ENCODE peak calls at places on chromosome 7, in five cellular contexts. J, L, T, A and V are unnamed samples.

GRCh38 chr7:3688061-3688460 is 387.0 kb downstream of the SDK1 start:
- DNase-seq in J (no peak), L (no peak), T (no peak), A (no peak), V (no peak)

GRCh38 chr7:36180121-36180520 is 27.1 kb downstream of the EEPD1 start:
- DNase-seq in J (peak), L (no peak), T (no peak), A (no peak), V (no peak)

GRCh38 chr7:131007439-131008330 is 273.7 kb upstream of the KLF14 start:
- DNase-seq in J (peak), L (peak), T (peak), A (peak), V (peak)

GRCh38 chr7:27423290-27423689 is 180.7 kb downstream of the EVX1 start:
- DNase-seq in J (no peak), L (no peak), T (no peak), A (no peak), V (peak)

GRCh38 chr7:56092789-56093531 is at the start of gene PHKG1:
- DNase-seq in J (peak), L (no peak), T (peak), A (no peak), V (no peak)

GRCh38 chr7:54967384-54967783 is 51.4 kb upstream of the EGFR start:
- DNase-seq in J (no peak), L (no peak), T (peak), A (no peak), V (peak)

GRCh38 chr7:30240401-30240800 is 44.0 kb upstream of the ZNRF2 start:
- DNase-seq in J (no peak), L (no peak), T (no peak), A (no peak), V (no peak)

GRCh38 chr7:46257766-46258448 is 336.8 kb upstream of the IGFBP3 start:
- DNase-seq in J (no peak), L (no peak), T (no peak), A (no peak), V (no peak)

GRCh38 chr7:70919491-70920073 is 212.4 kb upstream of the GALNT17 start:
- DNase-seq in J (no peak), L (no peak), T (no peak), A (no peak), V (peak)

GRCh38 chr7:2403718-2404648 is 572 bp downstream of the CHST12 start:
- DNase-seq in J (peak), L (peak), T (peak), A (peak), V (peak)

GRCh38 chr7:70040971-70041766 is 442.9 kb downstream of the AUTS2 start:
- DNase-seq in J (no peak), L (peak), T (peak), A (peak), V (peak)

GRCh38 chr7:42117201-42117600 is 119.8 kb downstream of the GLI3 start:
- DNase-seq in J (no peak), L (no peak), T (no peak), A (no peak), V (no peak)

GRCh38 chr7:131969560-131969959 is 413.1 kb upstream of the PODXL start:
- DNase-seq in J (no peak), L (no peak), T (no peak), A (no peak), V (no peak)

GRCh38 chr7:55641273-55641691 is 69.0 kb upstream of the VOPP1 start:
- DNase-seq in J (peak), L (peak), T (peak), A (peak), V (peak)

GRCh38 chr7:82623812-82624211 is 180.2 kb upstream of the CACNA2D1 start:
- DNase-seq in J (no peak), L (no peak), T (no peak), A (no peak), V (no peak)

GRCh38 chr7:26958834-26959233 is 94.4 kb upstream of the SKAP2 start:
- DNase-seq in J (no peak), L (no peak), T (no peak), A (no peak), V (no peak)

GRCh38 chr7:867406-868188 is 8.8 kb upstream of the GET4 start:
- DNase-seq in J (no peak), L (no peak), T (no peak), A (no peak), V (no peak)

GRCh38 chr7:137591444-137591843 is 247.9 kb upstream of the PTN start:
- DNase-seq in J (no peak), L (no peak), T (peak), A (peak), V (peak)

GRCh38 chr7:112042631-112043030 is 163.6 kb downstream of the DOCK4 start:
- DNase-seq in J (no peak), L (no peak), T (no peak), A (no peak), V (no peak)

GRCh38 chr7:69932034-69932628 is 333.9 kb downstream of the AUTS2 start:
- DNase-seq in J (peak), L (peak), T (peak), A (peak), V (peak)

GRCh38 chr7:132475669-132476116 is 100.6 kb downstream of the PLXNA4 start:
- DNase-seq in J (peak), L (no peak), T (peak), A (peak), V (no peak)

GRCh38 chr7:42869131-42870020 is 42.5 kb downstream of the C7orf25 start:
- DNase-seq in J (no peak), L (no peak), T (no peak), A (no peak), V (peak)

GRCh38 chr7:132498319-132498718 is 78.0 kb downstream of the PLXNA4 start:
- DNase-seq in J (no peak), L (no peak), T (no peak), A (no peak), V (no peak)

GRCh38 chr7:85075864-85076263 is 111.0 kb downstream of the SEMA3D start:
- DNase-seq in J (no peak), L (no peak), T (no peak), A (no peak), V (peak)

GRCh38 chr7:4642468-4643203 is 39.5 kb upstream of the FOXK1 start:
- DNase-seq in J (no peak), L (peak), T (no peak), A (no peak), V (no peak)

GRCh38 chr7:139494835-139495568 is 11.5 kb upstream of the KLRG2 start:
- DNase-seq in J (no peak), L (no peak), T (no peak), A (peak), V (no peak)
- TF ChIP-seq EZH2phosphoT487 in J (no peak), L (no peak), T (no peak), A (no peak), V (no peak)

DNA sequence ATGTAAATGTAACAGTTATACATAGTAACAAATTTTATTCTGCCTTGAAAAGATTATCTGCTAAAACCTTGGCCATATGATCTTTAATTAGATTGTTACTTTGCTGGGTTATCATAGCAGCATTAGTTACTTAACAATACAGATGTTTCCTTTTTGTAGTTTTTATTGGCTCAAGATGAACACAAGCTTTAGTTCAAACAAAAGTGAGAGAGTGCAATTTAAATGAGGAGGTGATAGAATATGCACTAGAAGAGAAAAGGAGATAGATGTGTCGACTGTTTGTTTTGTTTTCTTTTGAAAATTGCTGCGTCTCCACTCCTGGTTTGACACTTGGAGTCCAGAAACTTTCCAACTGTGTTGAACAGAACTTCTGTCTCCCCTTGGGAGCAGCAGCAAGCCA is 91.4 kb upstream of the CAV2 start:
- DNase-seq in J (no peak), L (no peak), T (no peak), A (no peak), V (no peak)
- TF ChIP-seq EZH2phosphoT487 in J (no peak), L (no peak), T (no peak), A (no peak), V (no peak)

DNA sequence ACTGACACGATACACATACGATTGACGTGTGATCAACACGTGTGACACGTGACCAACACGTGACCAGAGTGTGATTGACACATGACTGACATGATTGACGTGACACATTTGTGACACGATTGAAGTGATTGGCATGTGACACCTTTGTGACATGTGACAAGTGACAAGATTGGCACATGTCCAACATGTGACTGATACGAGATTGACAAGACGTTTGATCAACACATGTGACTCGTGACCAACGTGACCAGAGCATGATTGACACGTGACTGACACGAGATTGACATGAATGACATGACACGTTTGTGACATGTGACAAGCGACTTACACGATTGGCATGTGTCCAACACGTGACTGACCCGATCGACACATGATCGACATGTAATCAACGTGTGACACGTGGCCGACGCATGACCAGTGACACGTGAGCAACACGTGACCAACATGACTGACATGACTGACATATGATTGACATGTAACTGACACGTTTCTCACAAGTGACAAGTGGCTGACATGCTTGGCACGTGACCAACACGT is 22.0 kb downstream of the CRPPA start:
- DNase-seq in J (no peak), L (no peak), T (no peak), A (no peak), V (no peak)
- TF ChIP-seq EZH2phosphoT487 in J (no peak), L (no peak), T (no peak), A (no peak), V (no peak)

GRCh38 chr7:20276705-20277472 is 53.8 kb upstream of the ITGB8 start:
- DNase-seq in J (no peak), L (no peak), T (no peak), A (no peak), V (no peak)
- TF ChIP-seq EZH2phosphoT487 in J (no peak), L (no peak), T (no peak), A (no peak), V (no peak)

DNA sequence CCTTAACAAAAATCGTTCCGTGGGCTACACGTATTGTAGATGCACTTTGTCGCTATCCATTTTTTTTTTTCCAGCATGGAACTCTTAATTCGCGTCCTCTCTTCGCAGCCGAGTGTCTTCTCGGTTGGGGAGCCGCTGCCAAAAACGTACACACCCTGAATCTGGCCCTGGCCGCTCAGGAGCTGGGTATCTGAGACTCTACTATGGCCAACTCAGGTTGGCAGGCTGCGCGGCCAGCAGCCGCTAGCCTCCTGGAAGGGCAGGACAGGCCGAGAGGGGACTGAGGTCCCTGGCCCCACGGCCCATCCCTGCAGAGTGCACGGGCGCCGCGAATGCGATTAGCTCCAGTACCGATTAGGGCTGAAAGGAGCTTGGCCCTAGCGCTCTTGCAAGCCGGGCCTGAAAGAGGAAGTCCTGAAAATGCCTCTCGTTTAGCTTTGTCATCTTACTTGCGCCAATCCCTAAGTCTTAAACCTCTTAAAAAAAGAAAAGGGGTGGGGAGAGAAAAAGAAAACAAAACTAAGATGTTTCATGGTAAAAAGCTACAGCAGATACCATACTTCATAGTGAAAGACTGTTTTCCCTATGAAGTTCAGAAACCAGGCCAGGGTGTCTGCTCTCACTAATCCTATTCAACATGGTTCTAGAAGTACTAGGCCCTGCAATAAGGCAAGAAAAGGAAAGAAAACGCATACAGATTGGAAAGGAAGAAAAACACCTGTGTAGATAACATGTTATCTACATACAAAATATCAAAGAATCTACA is 113.2 kb upstream of the RHEB start:
- DNase-seq in J (no peak), L (peak), T (peak), A (peak), V (peak)
- TF ChIP-seq EZH2phosphoT487 in J (no peak), L (no peak), T (no peak), A (no peak), V (no peak)

GRCh38 chr7:5665106-5666025 is 116.1 kb downstream of the RNF216 start:
- DNase-seq in J (peak), L (peak), T (peak), A (peak), V (peak)

GRCh38 chr7:5667391-5667790 is 114.1 kb downstream of the RNF216 start:
- DNase-seq in J (peak), L (no peak), T (no peak), A (no peak), V (no peak)

GRCh38 chr7:5670173-5670933 is 111.1 kb downstream of the RNF216 start:
- DNase-seq in J (no peak), L (peak), T (no peak), A (no peak), V (no peak)

GRCh38 chr7:5662776-5663175 is 118.7 kb downstream of the RNF216 start:
- DNase-seq in J (no peak), L (no peak), T (no peak), A (no peak), V (no peak)

DNA sequence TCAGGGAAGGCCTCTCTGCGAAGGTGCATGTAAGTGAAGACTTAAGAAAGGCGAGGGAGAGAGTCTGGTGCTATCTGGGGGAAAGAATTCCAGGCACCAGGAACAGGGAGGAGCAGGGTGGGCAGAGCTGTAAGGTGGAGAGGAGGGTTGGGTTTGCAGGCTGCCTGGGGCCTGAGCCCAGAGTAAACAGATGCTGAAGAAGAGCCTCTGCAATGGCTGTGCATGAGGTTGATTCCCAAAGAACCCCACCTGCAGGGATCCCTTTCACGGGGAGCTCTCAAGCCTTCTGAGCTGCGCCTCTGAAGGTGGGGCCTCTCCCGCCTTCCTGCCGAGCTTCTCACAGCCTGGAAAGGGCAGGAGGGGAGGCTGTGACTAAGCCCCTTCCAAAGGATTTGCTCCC is 115.1 kb downstream of the RNF216 start:
- DNase-seq in J (no peak), L (no peak), T (no peak), A (peak), V (no peak)
- TF ChIP-seq EZH2phosphoT487 in J (no peak), L (no peak), T (no peak), A (no peak), V (no peak)

DNA sequence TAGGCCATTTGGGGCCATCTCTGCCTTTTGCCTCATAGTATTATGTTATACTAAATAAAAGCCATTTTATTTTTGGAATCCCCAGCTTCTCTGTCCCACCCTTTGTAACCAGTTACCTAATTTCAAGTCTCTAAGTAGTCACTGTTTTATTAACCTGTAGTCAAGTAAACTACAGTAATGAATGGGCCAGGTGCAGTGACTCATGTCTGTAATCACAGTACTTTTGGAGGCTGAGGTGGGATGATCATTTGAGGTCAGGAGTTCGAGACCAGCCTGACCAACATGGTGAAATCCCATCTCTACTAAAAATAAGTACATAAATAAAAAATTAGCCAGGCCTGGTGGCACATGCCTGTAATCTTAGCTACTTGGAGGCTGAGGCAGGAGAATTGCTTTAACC is 104.6 kb upstream of the FAM3C start:
- DNase-seq in J (no peak), L (no peak), T (no peak), A (no peak), V (no peak)
- TF ChIP-seq EZH2phosphoT487 in J (no peak), L (no peak), T (no peak), A (no peak), V (no peak)